ENCODE peak calls at places on chromosome 3, in four cellular contexts. U is neuronal stem cell, F is EL, T is Calu3. I is an unnamed sample.

GRCh38 chr3:124776856-124777255 is 46.6 kb downstream of the UMPS start:
- DNase-seq in U (no peak), T (no peak), F (no peak), I (no peak)

GRCh38 chr3:41365973-41366372 is 166.7 kb downstream of the CTNNB1 start:
- DNase-seq in U (no peak), T (no peak), F (no peak), I (no peak)

GRCh38 chr3:25156526-25157075 is 271.5 kb upstream of the RARB start:
- DNase-seq in U (peak; percentile 58), F (peak; percentile 84), T (peak; percentile 32), I (peak; percentile 9)

GRCh38 chr3:150739877-150740645 is 22.9 kb downstream of the SIAH2 start:
- DNase-seq in T (no peak), F (no peak), U (no peak), I (no peak)

GRCh38 chr3:9399746-9400145 is 2.3 kb downstream of the SETD5 start:
- DNase-seq in F (peak; percentile 91), U (peak; percentile 78), T (peak; percentile 26), I (peak; percentile 93)

GRCh38 chr3:112770026-112770626 is 76.5 kb downstream of the CD200R1L start:
- DNase-seq in T (peak; percentile 17), F (peak; percentile 86), U (no peak), I (peak; percentile 64)

GRCh38 chr3:191963182-191963581 is 502.2 kb downstream of the PYDC2 start:
- DNase-seq in T (peak; percentile 20), F (peak; percentile 78), U (peak; percentile 26), I (no peak)

GRCh38 chr3:143478124-143478693 is 358.6 kb downstream of the CHST2 start:
- DNase-seq in F (no peak), T (no peak), U (no peak), I (no peak)

GRCh38 chr3:122674339-122674738 is 6.3 kb upstream of the PARP14 start:
- DNase-seq in F (no peak), T (no peak), U (no peak), I (no peak)